ENCODE peak calls at places on chromosome 4, in six cellular contexts. M, E, N, U, L and Z are unnamed samples. For H3K4me1, the result is how much of the 10 kb centered on the place peaks cover.

GRCh38 chr4:2253160-2254084 is 8.5 kb downstream of the MXD4 start:
- DNase-seq in M (peak), E (peak), N (no peak), U (peak), L (peak), Z (peak)

GRCh38 chr4:15690020-15690809 is 8.6 kb downstream of the FAM200B start:
- DNase-seq in M (no peak), E (no peak), N (peak), U (no peak), L (no peak), Z (no peak)

GRCh38 chr4:1852904-1853623 is 2.9 kb downstream of the LETM1 start:
- DNase-seq in M (peak), E (no peak), N (no peak), U (no peak), L (no peak), Z (no peak)

GRCh38 chr4:56289934-56290333 is 97.4 kb downstream of the AASDH start:
- DNase-seq in M (no peak), E (peak), N (no peak), U (no peak), L (no peak), Z (no peak)

GRCh38 chr4:76753814-76754213 is 144.1 kb downstream of the SOWAHB start:
- DNase-seq in M (no peak), E (no peak), N (peak), U (no peak), L (no peak), Z (no peak)

GRCh38 chr4:143514432-143514831 is 930 bp downstream of the SMARCA5 start:
- DNase-seq in M (peak), E (peak), N (peak), U (peak), L (peak), Z (peak)

GRCh38 chr4:186981161-186981560 is 257.5 kb upstream of the FAT1 start:
- DNase-seq in M (no peak), E (no peak), N (no peak), U (no peak), L (no peak), Z (no peak)

GRCh38 chr4:76213415-76214268 is at the start of gene SCARB2:
- DNase-seq in M (peak), E (peak), N (peak), U (peak), L (peak), Z (peak)

GRCh38 chr4:92265066-92265465 is 38.7 kb upstream of the GRID2 start:
- DNase-seq in M (no peak), E (no peak), N (no peak), U (no peak), L (no peak), Z (no peak)

GRCh38 chr4:28241021-28241420 is 1380.4 kb downstream of the STIM2 start:
- DNase-seq in M (no peak), E (no peak), N (peak), U (no peak), L (no peak), Z (no peak)

GRCh38 chr4:108193891-108194672 is 25.4 kb upstream of the LEF1 start:
- DNase-seq in M (no peak), E (peak), N (no peak), U (no peak), L (no peak), Z (no peak)

GRCh38 chr4:79852305-79852730 is 220.7 kb downstream of the ANTXR2 start:
- DNase-seq in M (peak), E (peak), N (no peak), U (peak), L (peak), Z (peak)

GRCh38 chr4:138897818-138898226 is 117.8 kb upstream of the NOCT start:
- DNase-seq in M (no peak), E (no peak), N (peak), U (no peak), L (no peak), Z (no peak)

GRCh38 chr4:673349-674091 is 556 bp downstream of the ATP5ME start:
- DNase-seq in M (no peak), E (peak), N (no peak), U (peak), L (peak), Z (peak)

GRCh38 chr4:38654273-38654672 is 9.7 kb upstream of the KLF3 start:
- DNase-seq in M (no peak), E (no peak), N (no peak), U (no peak), L (no peak), Z (no peak)

GRCh38 chr4:85486425-85487101 is 11.6 kb downstream of the ARHGAP24 start:
- DNase-seq in M (no peak), E (no peak), N (no peak), U (no peak), L (no peak), Z (no peak)

GRCh38 chr4:139555073-139555704 is 830 bp downstream of the SETD7 start:
- DNase-seq in M (peak), E (peak), N (peak), U (peak), L (peak), Z (peak)

GRCh38 chr4:108370291-108370690 is 201.6 kb upstream of the LEF1 start:
- DNase-seq in M (no peak), E (no peak), N (no peak), U (no peak), L (no peak), Z (no peak)

GRCh38 chr4:163967263-163967662 is 472.8 kb downstream of the TMA16 start:
- DNase-seq in M (no peak), E (no peak), N (no peak), U (no peak), L (no peak), Z (no peak)

GRCh38 chr4:55038176-55038890 is 87.1 kb downstream of the KDR start:
- DNase-seq in M (peak), E (peak), N (peak), U (no peak), L (no peak), Z (no peak)

GRCh38 chr4:102525556-102525955 is 24.4 kb downstream of the NFKB1 start:
- DNase-seq in M (no peak), E (no peak), N (no peak), U (no peak), L (no peak), Z (no peak)

GRCh38 chr4:119526786-119527550 is 101.6 kb downstream of the PDE5A start:
- DNase-seq in M (no peak), E (no peak), N (no peak), U (no peak), L (no peak), Z (no peak)

GRCh38 chr4:75547647-75548387 is 8.0 kb upstream of the ODAPH start:
- DNase-seq in M (peak), E (peak), N (no peak), U (peak), L (peak), Z (peak)

GRCh38 chr4:38860788-38861424 is 4.3 kb upstream of the TLR6 start:
- DNase-seq in M (peak), E (peak), N (peak), U (peak), L (no peak), Z (no peak)

GRCh38 chr4:26237916-26238315 is 82.9 kb upstream of the RBPJ start:
- DNase-seq in M (no peak), E (no peak), N (peak), U (no peak), L (no peak), Z (no peak)

GRCh38 chr4:181870326-181870725 is 372.9 kb upstream of the TENM3 start:
- DNase-seq in M (no peak), E (no peak), N (no peak), U (no peak), L (no peak), Z (no peak)

GRCh38 chr4:138959421-138959820 is 56.2 kb upstream of the NOCT start:
- DNase-seq in M (no peak), E (no peak), N (no peak), U (no peak), L (no peak), Z (no peak)

DNA sequence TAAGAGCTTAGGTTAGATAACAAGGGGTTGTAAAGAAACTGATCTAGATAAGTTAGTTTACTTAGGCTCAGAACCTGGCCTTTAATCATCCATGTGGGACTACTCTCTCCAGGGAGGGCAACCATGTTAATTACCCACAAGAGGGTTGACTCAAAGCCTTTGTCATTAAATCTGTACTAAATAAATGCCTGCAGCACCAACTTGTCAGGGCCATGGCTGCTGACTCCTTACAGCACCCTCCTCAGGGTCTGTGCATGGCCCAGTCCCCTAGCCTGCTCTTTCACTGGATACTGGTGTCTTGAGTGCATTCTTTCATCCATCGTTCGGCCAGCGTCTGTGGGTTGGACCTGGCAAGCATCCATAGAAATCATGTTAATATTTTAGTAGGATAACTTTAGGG is 34.7 kb downstream of the CASP3 start:
- DNase-seq in M (no peak), E (no peak), N (no peak), U (no peak), L (no peak), Z (no peak)
- H3K4me3 ChIP-seq in M (no peak), E (no peak), N (no peak), U (no peak), L (no peak), Z (no peak)

GRCh38 chr4:183295711-183296110 is 24.4 kb downstream of the CLDN22 start:
- DNase-seq in M (no peak), E (no peak), N (no peak), U (no peak), L (no peak), Z (no peak)
- H3K4me1 ChIP-seq in M (under half), E (under half), N (under half), U (under half), L (under half), Z (under half)

GRCh38 chr4:30789219-30789671 is 69.1 kb downstream of the PCDH7 start:
- DNase-seq in M (no peak), E (peak), N (peak), U (no peak), L (no peak), Z (no peak)

GRCh38 chr4:30790998-30791397 is 70.8 kb downstream of the PCDH7 start:
- DNase-seq in M (no peak), E (no peak), N (no peak), U (no peak), L (no peak), Z (no peak)

GRCh38 chr4:30790123-30790522 is 70.0 kb downstream of the PCDH7 start:
- DNase-seq in M (no peak), E (no peak), N (no peak), U (no peak), L (no peak), Z (no peak)

DNA sequence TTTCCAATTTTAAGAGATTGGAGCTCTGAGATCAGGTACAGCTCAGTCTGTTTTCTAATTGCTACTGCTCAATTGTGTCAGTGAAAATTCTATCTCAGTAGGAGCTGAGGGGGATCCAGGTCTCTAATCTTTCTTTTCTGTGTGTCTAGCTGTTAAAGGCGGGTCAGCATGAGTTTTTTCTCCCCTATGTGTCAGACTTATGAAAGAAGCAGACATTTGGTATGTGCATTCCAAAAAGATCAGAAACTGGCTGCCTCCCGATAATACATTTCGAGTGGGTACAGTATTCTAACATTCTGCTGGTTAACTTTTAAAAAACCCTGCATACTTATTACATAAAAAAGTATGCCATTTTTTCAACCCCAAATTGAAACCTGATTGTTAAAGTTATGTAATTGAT is 72.4 kb downstream of the PCDH7 start:
- DNase-seq in M (no peak), E (no peak), N (no peak), U (no peak), L (no peak), Z (no peak)
- H3K27ac ChIP-seq in M (no peak), E (no peak), N (no peak), U (no peak), L (no peak), Z (no peak)

GRCh38 chr4:173398251-173398650 is 665 bp downstream of the SCRG1 start:
- DNase-seq in M (no peak), E (no peak), N (no peak), U (no peak), L (no peak), Z (no peak)

GRCh38 chr4:173403051-173403450 is 4.1 kb upstream of the SCRG1 start:
- DNase-seq in M (no peak), E (no peak), N (no peak), U (no peak), L (no peak), Z (no peak)

GRCh38 chr4:173391691-173392090 is 7.2 kb downstream of the SCRG1 start:
- DNase-seq in M (no peak), E (peak), N (no peak), U (no peak), L (no peak), Z (no peak)

GRCh38 chr4:173399016-173399415 is at the start of gene SCRG1:
- DNase-seq in M (no peak), E (no peak), N (no peak), U (peak), L (no peak), Z (peak)

GRCh38 chr4:173397604-173398003 is 1.3 kb downstream of the SCRG1 start:
- DNase-seq in M (no peak), E (no peak), N (no peak), U (no peak), L (no peak), Z (no peak)
- H3K4me3 ChIP-seq in M (no peak), E (no peak), N (no peak), U (no peak), L (no peak), Z (peak)

GRCh38 chr4:113472864-113473263 is 288.7 kb downstream of the CAMK2D start:
- DNase-seq in M (no peak), E (no peak), N (no peak), U (no peak), L (no peak), Z (no peak)
- H3K4me1 ChIP-seq in M (under half), E (under half), N (under half), U (half or more), L (half or more), Z (under half)